ENCODE peak calls at places on chromosomes 5 and 9, in seven cellular contexts. R is HCT116, B is cardiac fibroblast, L is A549, X is fibroblast of the aortic adventitia, Q is PC-9, M is fibroblast of lung. C is an unnamed sample.

GRCh38 chr9:134320195-134320885 is 5.9 kb upstream of the RXRA start:
- DNase-seq in B (no peak), R (no peak), M (no peak), X (no peak), L (no peak), Q (no peak), C (peak)

GRCh38 chr5:42583322-42583721 is 160.1 kb downstream of the GHR start:
- DNase-seq in L (peak), R (peak), M (peak), Q (no peak), B (peak), X (peak), C (no peak)

GRCh38 chr5:44932922-44933585 is 124.3 kb downstream of the MRPS30 start:
- DNase-seq in L (no peak), M (no peak), Q (no peak), R (no peak), X (no peak), B (no peak), C (no peak)

GRCh38 chr5:133321833-133322420 is 270.1 kb downstream of the HSPA4 start:
- DNase-seq in Q (no peak), X (no peak), M (no peak), R (no peak), B (no peak), L (no peak), C (no peak)

GRCh38 chr5:598564-598890 is 13.6 kb upstream of the CEP72 start:
- DNase-seq in B (no peak), R (no peak), Q (no peak), X (no peak), L (no peak), M (no peak), C (no peak)

GRCh38 chr5:90227688-90228087 is 181.9 kb downstream of the CETN3 start:
- DNase-seq in B (no peak), X (no peak), L (no peak), M (no peak), R (no peak), Q (no peak), C (no peak)

GRCh38 chr5:6359534-6359933 is 18.8 kb downstream of the MED10 start:
- DNase-seq in M (no peak), X (no peak), Q (no peak), B (no peak), R (no peak), L (no peak), C (no peak)

GRCh38 chr9:106233116-106233515 is 538.8 kb downstream of the TMEM38B start:
- DNase-seq in M (no peak), B (no peak), X (no peak), R (no peak), Q (no peak), L (no peak), C (no peak)

GRCh38 chr5:158895573-158895972 is 204.1 kb downstream of the EBF1 start:
- DNase-seq in R (no peak), X (peak), Q (no peak), B (peak), M (no peak), L (no peak), C (no peak)

GRCh38 chr9:73441890-73442818 is 290.5 kb downstream of the ANXA1 start:
- DNase-seq in M (peak), B (peak), X (no peak), L (no peak), Q (no peak), R (no peak), C (no peak)

GRCh38 chr9:37949576-37949975 is 45.6 kb upstream of the SLC25A51 start:
- DNase-seq in B (no peak), M (peak), R (no peak), Q (no peak), X (no peak), L (peak), C (no peak)

GRCh38 chr9:86660146-86660545 is 287.2 kb downstream of the GAS1 start:
- DNase-seq in B (peak), L (no peak), R (no peak), M (peak), Q (peak), X (peak), C (no peak)

GRCh38 chr5:36744041-36744677 is 132.4 kb upstream of the NIPBL start:
- DNase-seq in B (no peak), L (no peak), M (no peak), X (no peak), Q (peak), R (no peak), C (no peak)

GRCh38 chr5:60382761-60383160 is 317.2 kb downstream of the DEPDC1B start:
- DNase-seq in Q (no peak), X (peak), M (peak), L (peak), R (peak), B (peak), C (no peak)

GRCh38 chr9:129497837-129498450 is 123.0 kb downstream of the C9orf50 start:
- DNase-seq in X (no peak), R (no peak), B (no peak), Q (no peak), M (no peak), L (no peak), C (peak)
- H3K4me3 ChIP-seq in X (peak), R (peak), B (peak), Q (peak), M (peak), L (peak), C (peak)

GRCh38 chr5:112371054-112371453 is 48.0 kb downstream of the EPB41L4A start:
- DNase-seq in L (no peak), B (no peak), Q (no peak), R (no peak), M (no peak), X (no peak), C (no peak)

GRCh38 chr5:112366987-112367386 is 52.1 kb downstream of the EPB41L4A start:
- DNase-seq in L (peak), R (peak), B (no peak), Q (no peak), X (no peak), M (no peak), C (no peak)

GRCh38 chr5:112372543-112372942 is 46.5 kb downstream of the EPB41L4A start:
- DNase-seq in R (no peak), M (no peak), Q (no peak), X (no peak), B (no peak), L (no peak), C (no peak)

DNA sequence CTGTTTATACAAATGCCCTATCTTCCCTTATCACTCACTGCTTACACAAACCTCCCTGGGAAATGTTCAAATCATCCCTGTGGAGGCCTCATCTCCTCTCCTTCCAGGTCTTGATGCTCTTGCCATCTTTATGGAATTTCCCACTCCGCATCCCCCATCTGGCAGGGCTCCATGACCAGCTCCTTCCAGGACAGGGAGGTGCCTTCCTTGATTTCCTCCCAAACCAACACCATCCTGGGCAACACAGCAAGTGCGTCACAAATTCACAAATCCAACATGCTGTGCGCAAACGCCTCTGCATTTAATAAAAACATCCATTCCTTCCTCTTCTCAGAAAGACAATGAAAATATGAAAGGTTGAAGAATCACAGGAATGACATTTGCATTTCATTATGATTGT is 51.7 kb downstream of the EPB41L4A start:
- DNase-seq in M (no peak), Q (no peak), L (no peak), X (no peak), B (no peak), R (no peak), C (no peak)
- TF ChIP-seq CTCF in M (no peak), Q (no peak), L (no peak), X (no peak), B (no peak), R (no peak), C (no peak)

GRCh38 chr9:121398374-121398773 is 28.3 kb upstream of the STOM start:
- DNase-seq in Q (no peak), R (no peak), L (no peak), B (peak), X (peak), M (peak), C (no peak)
- H3K4me3 ChIP-seq in Q (no peak), R (no peak), L (no peak), B (no peak), X (no peak), M (no peak), C (no peak)

DNA sequence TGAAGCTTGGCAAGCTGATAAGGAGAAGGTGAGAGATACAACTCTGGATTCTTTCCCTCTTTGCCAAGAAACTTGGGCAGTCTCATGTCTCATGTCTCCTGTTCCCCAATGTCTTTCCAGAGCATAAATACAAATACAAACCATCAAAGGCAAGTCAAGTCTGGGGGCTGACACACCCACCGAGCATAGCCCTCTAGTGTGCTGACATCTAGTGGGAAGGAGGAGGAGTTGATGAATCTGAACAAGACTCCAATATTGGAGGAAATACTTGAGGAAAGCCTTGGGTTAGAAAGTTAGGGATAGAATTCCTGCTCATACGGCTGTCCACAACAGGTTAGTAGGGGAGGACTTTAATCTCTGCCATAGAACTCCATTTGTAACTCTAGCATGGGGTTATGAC is 8.6 kb downstream of the MLANA start:
- DNase-seq in L (no peak), B (no peak), X (no peak), R (no peak), M (no peak), Q (no peak), C (no peak)
- TF ChIP-seq CTCF in L (peak), B (peak), X (no peak), R (peak), M (no peak), Q (no peak), C (peak)

DNA sequence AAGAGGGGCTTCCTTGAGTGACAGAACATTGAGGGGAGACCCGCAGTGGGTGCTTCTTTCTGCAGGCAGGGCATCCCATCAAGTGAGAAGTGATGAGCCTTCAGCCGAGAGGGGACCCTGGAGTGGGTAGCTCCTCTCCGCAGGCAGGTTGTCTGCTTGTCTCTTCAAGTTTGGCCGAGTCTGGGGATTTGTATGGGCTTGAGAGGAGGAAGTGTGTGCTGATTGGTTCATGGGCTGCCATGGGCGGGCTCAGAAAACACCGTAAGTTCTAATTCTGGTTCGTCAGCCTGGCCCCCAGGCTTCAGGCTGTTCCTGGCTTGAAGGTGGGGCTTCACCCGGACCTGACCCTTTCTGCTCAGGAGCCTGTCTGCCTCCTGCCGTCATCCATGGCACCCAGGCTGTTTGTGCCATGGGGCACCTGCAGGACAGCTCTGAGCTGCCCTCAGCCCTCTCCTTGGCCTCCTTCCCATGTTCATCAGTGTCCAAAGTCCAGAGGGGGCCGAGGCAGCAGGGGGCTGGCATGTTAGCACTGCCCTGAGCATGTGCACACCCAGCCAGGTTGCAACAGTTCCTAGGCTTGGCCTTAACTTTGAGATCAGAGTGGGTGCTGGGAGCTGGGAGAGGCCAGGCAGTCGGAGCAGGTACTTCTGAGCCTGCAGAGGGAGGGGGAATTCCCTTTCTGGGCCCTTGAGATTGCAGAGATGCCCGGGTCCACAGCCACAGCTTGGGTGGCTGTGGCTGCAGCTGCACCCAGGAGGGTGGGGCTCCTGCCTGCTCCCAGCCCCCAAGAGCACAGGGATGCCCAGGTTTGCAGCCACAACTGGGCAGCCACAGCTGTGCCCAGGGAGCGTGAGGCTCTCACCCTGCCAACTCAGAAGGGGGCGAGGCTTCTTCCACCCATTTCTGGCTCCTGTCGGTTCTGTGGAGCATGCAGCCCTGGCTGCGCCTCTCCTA is 13.5 kb upstream of the DHFR start:
- DNase-seq in L (no peak), M (no peak), R (no peak), X (no peak), Q (no peak), B (no peak), C (peak)
- H3K4me3 ChIP-seq in L (no peak), M (no peak), R (no peak), X (no peak), Q (no peak), B (no peak), C (no peak)

GRCh38 chr9:99239341-99240055 is 17.4 kb downstream of the SEC61B start:
- DNase-seq in M (peak), R (no peak), L (no peak), B (peak), Q (no peak), X (peak), C (no peak)

GRCh38 chr9:99244300-99245260 is 22.5 kb downstream of the SEC61B start:
- DNase-seq in M (no peak), L (no peak), R (no peak), X (no peak), B (no peak), Q (no peak), C (no peak)

GRCh38 chr9:99237356-99237755 is 15.3 kb downstream of the SEC61B start:
- DNase-seq in B (no peak), L (no peak), M (peak), Q (no peak), R (no peak), X (peak), C (no peak)

GRCh38 chr9:99238331-99238730 is 16.2 kb downstream of the SEC61B start:
- DNase-seq in Q (no peak), B (no peak), R (no peak), X (no peak), L (no peak), M (no peak), C (no peak)

GRCh38 chr9:99241106-99241505 is 19.0 kb downstream of the SEC61B start:
- DNase-seq in B (no peak), Q (no peak), L (no peak), M (no peak), X (no peak), R (no peak), C (no peak)
- TF ChIP-seq CTCF in B (no peak), Q (no peak), L (no peak), M (no peak), X (no peak), R (no peak), C (no peak)